ENCODE peak calls at places on chromosome 17, in nine cellular contexts. X is astrocyte of the spinal cord; A is osteoblast; D is fibroblast of pulmonary artery; G is spleen; N is CD4-positive, alpha-beta T cell; T is WERI-Rb-1; L is tibial artery; J is tibial nerve. C is an unnamed sample.

GRCh38 chr17:67111327-67111726 is 67.0 kb downstream of the CACNG1 start:
- DNase-seq in X (no peak), A (no peak), D (no peak), G (no peak), N (no peak), T (no peak), L (no peak), J (no peak), C (no peak)

GRCh38 chr17:77329741-77330531 is 189.2 kb downstream of the SEC14L1 start:
- DNase-seq in X (no peak), A (peak), D (no peak), G (peak), N (no peak), T (peak), L (peak), J (no peak), C (no peak)

GRCh38 chr17:41793749-41794602 is 7.5 kb upstream of the JUP start:
- DNase-seq in X (no peak), A (peak), D (peak), G (no peak), N (no peak), T (no peak), L (no peak), J (no peak), C (peak)

GRCh38 chr17:67490471-67490870 is 113.4 kb downstream of the PITPNC1 start:
- DNase-seq in X (no peak), A (peak), D (no peak), G (no peak), N (no peak), T (no peak), L (peak), J (no peak), C (no peak)

GRCh38 chr17:20059728-20060188 is 50.6 kb downstream of the SPECC1 start:
- DNase-seq in X (peak), A (peak), D (peak), G (no peak), N (no peak), T (no peak), L (no peak), J (no peak), C (no peak)

GRCh38 chr17:31724026-31724425 is 135.0 kb downstream of the COPRS start:
- DNase-seq in X (peak), A (peak), D (peak), G (no peak), N (no peak), T (no peak), L (no peak), J (no peak), C (no peak)

GRCh38 chr17:31484821-31485220 is 93.3 kb downstream of the RAB11FIP4 start:
- DNase-seq in X (no peak), A (peak), D (no peak), G (no peak), N (no peak), T (no peak), L (no peak), J (no peak), C (no peak)

GRCh38 chr17:50270430-50271172 is 3.7 kb upstream of the TMEM92 start:
- DNase-seq in X (peak), A (peak), D (peak), G (peak), N (no peak), T (no peak), L (peak), J (peak), C (no peak)

GRCh38 chr17:64534187-64534586 is 27.4 kb downstream of the CEP95 start:
- DNase-seq in X (no peak), A (no peak), D (no peak), G (no peak), N (peak), T (peak), L (no peak), J (no peak), C (no peak)

GRCh38 chr17:31726980-31727427 is 132.0 kb downstream of the COPRS start:
- DNase-seq in X (peak), A (peak), D (peak), G (no peak), N (no peak), T (no peak), L (no peak), J (no peak), C (no peak)

GRCh38 chr17:55089955-55090573 is 121.5 kb downstream of the STXBP4 start:
- DNase-seq in X (peak), A (no peak), D (peak), G (no peak), N (peak), T (no peak), L (no peak), J (no peak), C (no peak)

GRCh38 chr17:50542795-50543774 is 3.9 kb upstream of the SPATA20 start:
- DNase-seq in X (no peak), A (no peak), D (no peak), G (no peak), N (no peak), T (peak), L (no peak), J (no peak), C (no peak)

GRCh38 chr17:35345926-35346771 is 27.3 kb downstream of the SLFN11 start:
- DNase-seq in X (peak), A (peak), D (peak), G (peak), N (no peak), T (no peak), L (peak), J (peak), C (peak)

GRCh38 chr17:40818343-40818732 is 4.1 kb downstream of the KRT10 start:
- DNase-seq in X (no peak), A (no peak), D (peak), G (no peak), N (no peak), T (no peak), L (no peak), J (no peak), C (no peak)

GRCh38 chr17:77096570-77097214 is 44.1 kb upstream of the SEC14L1 start:
- DNase-seq in X (peak), A (peak), D (peak), G (no peak), N (no peak), T (no peak), L (no peak), J (peak), C (no peak)

GRCh38 chr17:4175921-4176802 is 33.2 kb downstream of the CYB5D2 start:
- DNase-seq in X (peak), A (no peak), D (no peak), G (peak), N (peak), T (no peak), L (no peak), J (no peak), C (peak)

GRCh38 chr17:16304832-16305231 is 48.4 kb downstream of the CENPV start:
- DNase-seq in X (no peak), A (no peak), D (peak), G (no peak), N (no peak), T (peak), L (no peak), J (no peak), C (peak)

DNA sequence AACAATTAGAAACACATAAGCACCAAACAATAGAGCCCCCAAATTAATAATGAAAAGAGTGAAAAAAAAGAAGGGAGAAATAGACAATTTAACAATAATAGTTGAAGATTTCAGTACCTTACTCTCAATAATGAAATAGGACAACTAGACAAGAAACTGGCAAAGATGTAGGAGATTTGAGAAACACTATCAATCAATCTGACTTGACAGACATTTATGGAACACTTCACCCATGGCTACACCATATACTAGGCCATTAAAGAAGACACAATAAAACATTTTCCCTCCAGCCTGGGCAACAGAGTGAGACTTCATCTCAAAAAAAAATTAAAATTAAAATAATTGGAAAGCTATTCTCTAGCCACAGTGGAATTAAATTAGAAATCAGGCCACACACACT is 5.0 kb upstream of the DUS1L start:
- DNase-seq in X (no peak), A (no peak), D (no peak), G (no peak), N (no peak), T (no peak), L (no peak), J (no peak), C (no peak)
- TF ChIP-seq CTCF in X (no peak), A (no peak), D (no peak), G (no peak), N (no peak), T (no peak), L (no peak), J (no peak), C (no peak)

GRCh38 chr17:81527591-81528383 is at the start of gene FSCN2:
- DNase-seq in X (no peak), A (peak), D (no peak), G (no peak), N (no peak), T (peak), L (peak), J (no peak), C (peak)
- TF ChIP-seq CTCF in X (peak), A (peak), D (peak), G (no peak), N (no peak), T (peak), L (no peak), J (no peak), C (no peak)

GRCh38 chr17:44965491-44966234 is 2.4 kb downstream of the C1QL1 start:
- DNase-seq in X (no peak), A (peak), D (no peak), G (no peak), N (no peak), T (no peak), L (no peak), J (no peak), C (no peak)
- TF ChIP-seq CTCF in X (no peak), A (no peak), D (no peak), G (no peak), N (no peak), T (peak), L (no peak), J (no peak), C (no peak)

DNA sequence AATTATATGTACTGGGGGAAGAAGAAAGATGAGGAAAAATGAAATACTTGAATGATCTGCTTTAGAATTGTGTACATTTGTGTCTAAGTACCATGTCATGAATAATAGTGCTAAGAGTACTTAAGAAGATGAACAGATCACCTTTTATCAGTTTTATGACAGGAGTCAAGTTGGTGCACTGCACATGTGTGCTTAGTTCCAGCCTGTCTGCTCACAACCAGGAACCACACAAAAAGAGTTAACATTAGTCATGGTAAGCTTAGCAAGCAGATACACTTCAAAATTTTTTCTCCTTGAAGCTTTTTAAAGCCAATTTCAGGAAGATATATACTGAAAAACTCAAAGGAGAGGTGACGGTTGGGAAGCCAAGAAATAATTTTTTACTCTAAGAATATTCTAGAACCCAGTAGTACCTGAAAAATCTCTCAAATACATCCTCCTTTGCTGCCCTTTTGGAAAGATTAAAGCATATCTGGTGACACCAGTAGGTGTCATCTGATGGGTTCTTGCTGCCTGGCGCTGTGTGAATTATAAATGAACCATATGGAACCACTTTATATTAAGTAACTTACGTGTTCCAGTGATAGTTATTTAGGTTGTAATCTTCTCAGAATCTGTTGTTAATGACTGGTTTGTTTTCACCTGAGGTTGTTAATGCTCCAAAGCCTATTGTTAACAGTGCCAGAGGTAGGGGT is 93.4 kb downstream of the MSI2 start:
- DNase-seq in X (no peak), A (no peak), D (no peak), G (no peak), N (no peak), T (no peak), L (no peak), J (no peak), C (no peak)
- TF ChIP-seq CTCF in X (no peak), A (no peak), D (no peak), G (no peak), N (no peak), T (no peak), L (no peak), J (no peak), C (no peak)

GRCh38 chr17:6350806-6351205 is 84.1 kb downstream of the AIPL1 start:
- DNase-seq in X (no peak), A (no peak), D (no peak), G (no peak), N (no peak), T (no peak), L (no peak), J (no peak), C (no peak)
- TF ChIP-seq CTCF in X (no peak), A (no peak), D (no peak), G (no peak), N (no peak), T (no peak), L (no peak), J (no peak), C (no peak)

GRCh38 chr17:74253036-74253435 is 21.0 kb upstream of the DNAI2 start:
- DNase-seq in X (no peak), A (peak), D (no peak), G (no peak), N (no peak), T (no peak), L (no peak), J (no peak), C (no peak)

GRCh38 chr17:74251051-74251450 is 23.0 kb upstream of the DNAI2 start:
- DNase-seq in X (no peak), A (no peak), D (no peak), G (no peak), N (no peak), T (no peak), L (no peak), J (no peak), C (no peak)

GRCh38 chr17:74252272-74252671 is 21.8 kb upstream of the DNAI2 start:
- DNase-seq in X (no peak), A (peak), D (no peak), G (no peak), N (no peak), T (no peak), L (no peak), J (no peak), C (no peak)

GRCh38 chr17:74245818-74246204 is 28.2 kb upstream of the DNAI2 start:
- DNase-seq in X (no peak), A (peak), D (no peak), G (no peak), N (no peak), T (no peak), L (no peak), J (peak), C (no peak)

DNA sequence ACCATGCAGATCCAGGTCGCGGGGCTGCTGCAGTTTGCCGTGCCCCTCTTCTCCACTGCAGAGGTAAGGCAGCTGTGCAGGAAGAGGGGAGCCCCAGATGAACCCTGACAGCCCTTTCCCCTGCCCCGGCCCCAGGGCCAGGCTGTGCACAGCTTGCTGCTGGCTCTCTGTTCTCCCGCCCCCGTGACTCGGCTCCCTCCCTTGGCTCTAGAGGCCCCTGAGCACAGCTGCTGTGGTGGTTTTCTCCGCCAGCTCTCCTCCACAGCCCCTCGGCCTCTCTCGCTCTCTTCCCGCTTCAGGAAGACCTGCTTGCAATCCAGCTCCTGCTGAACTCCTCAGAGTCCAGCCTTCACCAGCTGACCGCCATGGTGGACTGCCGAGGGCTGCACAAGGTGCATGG is 24.1 kb upstream of the DNAI2 start:
- DNase-seq in X (no peak), A (peak), D (no peak), G (no peak), N (no peak), T (no peak), L (no peak), J (no peak), C (no peak)
- TF ChIP-seq CTCF in X (no peak), A (no peak), D (no peak), G (no peak), N (no peak), T (no peak), L (no peak), J (no peak), C (no peak)